ENCODE peak calls at places on chromosomes 7 and 10, in ten cellular contexts. G, O, B, L, F, R, E, T, K and Z are unnamed samples.
A peak's percentile ranks its signal among the peaks of the same experiment; 100 is the strongest.

GRCh38 chr7:25801214-25801613 is 350.8 kb upstream of the NFE2L3 start:
- DNase-seq in G (no peak), O (no peak), B (no peak), L (no peak), F (no peak), R (no peak), E (no peak), T (no peak), K (no peak), Z (no peak)

GRCh38 chr7:26293569-26294308 is 2.1 kb downstream of the SNX10 start:
- DNase-seq in G (peak; percentile 64), O (no peak), B (no peak), L (no peak), F (no peak), R (no peak), E (no peak), T (no peak), K (no peak), Z (no peak)

GRCh38 chr10:24091294-24091693 is 117.6 kb upstream of the KIAA1217 start:
- DNase-seq in G (no peak), O (no peak), B (no peak), L (no peak), F (no peak), R (no peak), E (no peak), T (no peak), K (no peak), Z (no peak)

GRCh38 chr7:35647171-35647574 is 47.8 kb downstream of the HERPUD2 start:
- DNase-seq in G (no peak), O (peak; percentile 8), B (no peak), L (peak; percentile 27), F (no peak), R (no peak), E (no peak), T (no peak), K (no peak), Z (peak; percentile 54)

GRCh38 chr7:40482794-40483374 is 348.1 kb downstream of the SUGCT start:
- DNase-seq in G (no peak), O (no peak), B (no peak), L (no peak), F (no peak), R (no peak), E (no peak), T (no peak), K (no peak), Z (no peak)

GRCh38 chr7:47817922-47818321 is 130.3 kb downstream of the PKD1L1 start:
- DNase-seq in G (no peak), O (no peak), B (no peak), L (no peak), F (no peak), R (no peak), E (no peak), T (no peak), K (no peak), Z (peak; percentile 67)

GRCh38 chr7:13057462-13058200 is 370.2 kb downstream of the ARL4A start:
- DNase-seq in G (peak; percentile 1), O (no peak), B (no peak), L (no peak), F (no peak), R (no peak), E (no peak), T (no peak), K (no peak), Z (peak; percentile 36)

GRCh38 chr10:5560844-5561703 is 36.3 kb downstream of the CALML3 start:
- DNase-seq in G (no peak), O (no peak), B (no peak), L (no peak), F (no peak), R (peak; percentile 3), E (no peak), T (no peak), K (no peak), Z (no peak)

GRCh38 chr10:23694446-23694920 is 255.6 kb downstream of the OTUD1 start:
- DNase-seq in G (peak; percentile 19), O (no peak), B (no peak), L (no peak), F (no peak), R (no peak), E (peak; percentile 1), T (no peak), K (no peak), Z (no peak)

GRCh38 chr7:1124164-1124563 is 35.8 kb downstream of the ZFAND2A start:
- DNase-seq in G (no peak), O (no peak), B (no peak), L (no peak), F (no peak), R (no peak), E (peak; percentile 20), T (no peak), K (no peak), Z (no peak)
- H3K4me3 ChIP-seq in G (no peak overlapping the region), O (no peak overlapping the region), B (no peak overlapping the region), L (no peak overlapping the region), F (no peak overlapping the region), R (peak overlapping the region; percentile 27), E (peak overlapping the region; percentile 2), T (no peak overlapping the region), K (no peak overlapping the region), Z (peak overlapping the region; percentile 13)

GRCh38 chr10:101065479-101066145 is 3.8 kb downstream of the KAZALD1 start:
- DNase-seq in G (no peak), O (no peak), B (no peak), L (no peak), F (no peak), R (no peak), E (no peak), T (no peak), K (no peak), Z (peak; percentile 68)

GRCh38 chr10:101066890-101067355 is 5.1 kb downstream of the KAZALD1 start:
- DNase-seq in G (no peak), O (no peak), B (no peak), L (no peak), F (no peak), R (no peak), E (no peak), T (peak; percentile 36), K (no peak), Z (no peak)

GRCh38 chr10:101069441-101069840 is 7.7 kb downstream of the KAZALD1 start:
- DNase-seq in G (no peak), O (no peak), B (no peak), L (no peak), F (no peak), R (no peak), E (no peak), T (no peak), K (no peak), Z (no peak)

GRCh38 chr10:101066146-101066889 is 4.5 kb downstream of the KAZALD1 start:
- DNase-seq in G (peak; percentile 57), O (peak; percentile 92), B (no peak), L (peak; percentile 94), F (peak; percentile 60), R (peak; percentile 29), E (peak; percentile 38), T (peak; percentile 96), K (no peak), Z (peak; percentile 72)

DNA sequence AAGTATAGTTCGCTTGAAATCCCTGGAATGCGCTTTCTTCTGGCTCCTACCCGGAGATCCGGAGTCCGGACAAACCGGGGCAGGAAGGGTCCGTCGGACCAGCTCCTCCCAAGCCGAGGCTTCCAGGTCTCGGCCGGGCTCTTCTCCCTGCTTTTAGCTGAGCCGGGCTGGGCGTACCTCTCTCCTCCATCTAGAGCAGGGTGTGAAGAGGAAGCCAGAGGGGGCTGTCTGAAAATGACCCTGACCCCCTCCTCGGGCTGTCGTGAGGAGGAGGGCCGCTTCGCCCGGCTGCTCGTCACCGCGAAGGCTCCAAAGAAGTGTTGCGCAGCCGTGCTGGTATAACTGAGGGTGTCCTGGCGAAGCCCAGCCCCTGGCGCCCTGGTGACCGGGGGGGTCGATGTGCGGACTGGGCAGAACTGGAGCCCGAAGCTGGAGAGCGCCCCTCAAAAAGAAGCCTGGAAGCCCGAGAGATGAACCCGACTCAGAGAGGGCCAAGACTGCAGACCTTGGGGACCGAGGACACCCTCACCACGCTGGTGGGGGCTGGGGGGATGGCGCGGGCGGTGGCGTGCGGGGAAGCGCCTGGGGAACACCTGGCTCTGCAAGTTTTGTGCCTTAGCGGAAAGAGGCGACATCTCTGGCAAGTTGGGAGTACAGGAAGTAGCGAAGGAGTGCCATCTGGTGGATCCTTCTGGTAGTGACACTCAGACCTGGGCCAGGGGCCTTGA is 5.7 kb downstream of the KAZALD1 start:
- DNase-seq in G (peak; percentile 73), O (peak; percentile 82), B (peak; percentile 55), L (peak; percentile 90), F (peak; percentile 70), R (peak; percentile 51), E (peak; percentile 81), T (peak; percentile 84), K (peak; percentile 51), Z (peak; percentile 83)
- TF ChIP-seq CTCF in G (peak; percentile 85), O (peak; percentile 96), B (peak; percentile 90), L (peak; percentile 86), F (peak; percentile 74), R (peak; percentile 89), E (peak; percentile 81), T (peak; percentile 89), K (peak; percentile 90), Z (peak; percentile 81)

GRCh38 chr10:21972584-21972983 is 30.9 kb downstream of the DNAJC1 start:
- DNase-seq in G (peak; percentile 16), O (no peak), B (no peak), L (no peak), F (no peak), R (no peak), E (no peak), T (no peak), K (no peak), Z (no peak)

GRCh38 chr10:21976739-21977138 is 26.8 kb downstream of the DNAJC1 start:
- DNase-seq in G (no peak), O (no peak), B (no peak), L (no peak), F (no peak), R (no peak), E (no peak), T (no peak), K (no peak), Z (no peak)

GRCh38 chr10:21978191-21978862 is 25.2 kb downstream of the DNAJC1 start:
- DNase-seq in G (no peak), O (no peak), B (no peak), L (no peak), F (no peak), R (no peak), E (peak; percentile 58), T (no peak), K (peak; percentile 80), Z (peak; percentile 34)

GRCh38 chr10:21975378-21975990 is 28.0 kb downstream of the DNAJC1 start:
- DNase-seq in G (no peak), O (no peak), B (no peak), L (no peak), F (no peak), R (no peak), E (no peak), T (no peak), K (no peak), Z (no peak)

GRCh38 chr10:21976280-21976679 is 27.2 kb downstream of the DNAJC1 start:
- DNase-seq in G (no peak), O (no peak), B (no peak), L (no peak), F (no peak), R (no peak), E (no peak), T (no peak), K (no peak), Z (no peak)
- H3K4me3 ChIP-seq in G (no peak overlapping the region), O (no peak overlapping the region), B (no peak overlapping the region), L (no peak overlapping the region), F (no peak overlapping the region), R (no peak overlapping the region), E (no peak overlapping the region), T (no peak overlapping the region), K (no peak overlapping the region), Z (no peak overlapping the region)

DNA sequence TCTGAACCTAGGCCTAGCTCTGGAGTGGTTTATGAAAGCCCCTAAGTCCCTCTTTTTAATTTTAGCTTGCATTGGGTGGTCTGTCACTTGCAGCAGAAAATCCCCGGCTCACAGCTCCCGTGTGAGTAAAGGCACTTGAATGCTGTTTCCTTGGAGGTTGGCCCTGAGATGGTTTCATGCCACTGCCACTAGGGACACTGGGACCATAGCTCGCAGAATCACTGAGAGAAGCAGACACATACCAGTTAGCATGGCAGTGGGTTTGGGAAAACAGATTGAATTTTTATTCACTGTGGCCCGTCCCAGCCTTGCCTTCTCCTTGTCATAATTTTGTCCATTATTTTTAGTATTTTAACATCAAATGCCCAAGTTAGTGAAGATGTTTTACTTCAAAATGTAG is 259.5 kb upstream of the PITRM1 start:
- DNase-seq in G (no peak), O (no peak), B (no peak), L (no peak), F (no peak), R (no peak), E (no peak), T (no peak), K (no peak), Z (no peak)
- TF ChIP-seq CTCF in G (no peak), O (no peak), B (no peak), L (no peak), F (no peak), R (no peak), E (no peak), T (no peak), K (no peak), Z (no peak)